ENCODE peak calls at places on chromosomes 2 and 18, in nine cellular contexts. F is Peyer's patch; C is CD4-positive, alpha-beta T cell; V is kidney epithelial cell; O is neural progenitor cell; N is nephron progenitor cell; I is activated CD8-positive, alpha-beta T cell treated with anti-CD3 and anti-CD28 coated beads for 36 hours; W is esophagus muscularis mucosa; Z is ascending aorta. T is an unnamed sample.

GRCh38 chr18:12092398-12093229 is 1.0 kb upstream of the ANKRD62 start:
- DNase-seq in F (no peak), C (no peak), V (no peak), O (peak; percentile 72), N (peak; percentile 22), I (no peak), W (no peak), Z (no peak), T (no peak)

GRCh38 chr18:53534203-53534602 is 690.3 kb downstream of the MBD2 start:
- DNase-seq in F (no peak), C (no peak), V (no peak), O (no peak), N (no peak), I (no peak), W (no peak), Z (no peak), T (no peak)

GRCh38 chr2:206915136-206915535 is 24.2 kb upstream of the CPO start:
- DNase-seq in F (no peak), C (no peak), V (peak; percentile 93), O (no peak), N (no peak), I (peak; percentile 19), W (no peak), Z (no peak), T (no peak)

GRCh38 chr2:48592067-48592466 is 25.6 kb upstream of the GTF2A1L start:
- DNase-seq in F (no peak), C (no peak), V (no peak), O (no peak), N (no peak), I (no peak), W (no peak), Z (no peak), T (no peak)

GRCh38 chr2:220512419-220512818 is 885.0 kb downstream of the SLC4A3 start:
- DNase-seq in F (no peak), C (no peak), V (no peak), O (no peak), N (no peak), I (no peak), W (no peak), Z (no peak), T (no peak)

GRCh38 chr2:121248766-121249343 is 36.1 kb downstream of the TFCP2L1 start:
- DNase-seq in F (no peak), C (no peak), V (no peak), O (no peak), N (no peak), I (no peak), W (no peak), Z (no peak), T (no peak)

GRCh38 chr2:27640722-27641245 is 11.9 kb downstream of the GPN1 start:
- DNase-seq in F (no peak), C (no peak), V (no peak), O (no peak), N (no peak), I (no peak), W (no peak), Z (no peak), T (no peak)

GRCh38 chr18:2723207-2723606 is 67.7 kb downstream of the SMCHD1 start:
- DNase-seq in F (no peak), C (no peak), V (no peak), O (no peak), N (no peak), I (no peak), W (no peak), Z (no peak), T (no peak)

GRCh38 chr2:181886192-181886591 is 5.3 kb upstream of the ITPRID2 start:
- DNase-seq in F (no peak), C (no peak), V (no peak), O (no peak), N (no peak), I (no peak), W (no peak), Z (no peak), T (no peak)

GRCh38 chr2:223097888-223098383 is 45.9 kb downstream of the KCNE4 start:
- DNase-seq in F (no peak), C (no peak), V (no peak), O (no peak), N (no peak), I (no peak), W (no peak), Z (no peak), T (no peak)

GRCh38 chr18:8933714-8934284 is 168.7 kb upstream of the NDUFV2 start:
- DNase-seq in F (no peak), C (no peak), V (no peak), O (no peak), N (no peak), I (no peak), W (no peak), Z (no peak), T (no peak)

GRCh38 chr2:105087273-105087672 is 49.4 kb downstream of the MRPS9 start:
- DNase-seq in F (no peak), C (no peak), V (no peak), O (no peak), N (no peak), I (no peak), W (no peak), Z (no peak), T (no peak)

GRCh38 chr2:54767921-54768320 is 44.5 kb downstream of the EML6 start:
- DNase-seq in F (no peak), C (no peak), V (peak; percentile 32), O (no peak), N (no peak), I (no peak), W (no peak), Z (no peak), T (no peak)

GRCh38 chr2:203772766-203773165 is 66.3 kb downstream of the CD28 start:
- DNase-seq in F (no peak), C (no peak), V (no peak), O (no peak), N (no peak), I (no peak), W (no peak), Z (no peak), T (no peak)

GRCh38 chr18:45806226-45806625 is 19.2 kb upstream of the SIGLEC15 start:
- DNase-seq in F (no peak), C (no peak), V (no peak), O (no peak), N (no peak), I (no peak), W (no peak), Z (no peak), T (no peak)

GRCh38 chr18:34837769-34838194 is 127.7 kb downstream of the DTNA start:
- DNase-seq in F (no peak), C (no peak), V (no peak), O (no peak), N (no peak), I (no peak), W (no peak), Z (no peak), T (no peak)

GRCh38 chr2:112204411-112204810 is 50.4 kb downstream of the ZC3H8 start:
- DNase-seq in F (no peak), C (no peak), V (no peak), O (peak; percentile 10), N (no peak), I (no peak), W (no peak), Z (no peak), T (no peak)

GRCh38 chr2:237600205-237600846 is 9.8 kb upstream of the RAB17 start:
- DNase-seq in F (no peak), C (no peak), V (no peak), O (no peak), N (no peak), I (no peak), W (no peak), Z (peak; percentile 53), T (no peak)

DNA sequence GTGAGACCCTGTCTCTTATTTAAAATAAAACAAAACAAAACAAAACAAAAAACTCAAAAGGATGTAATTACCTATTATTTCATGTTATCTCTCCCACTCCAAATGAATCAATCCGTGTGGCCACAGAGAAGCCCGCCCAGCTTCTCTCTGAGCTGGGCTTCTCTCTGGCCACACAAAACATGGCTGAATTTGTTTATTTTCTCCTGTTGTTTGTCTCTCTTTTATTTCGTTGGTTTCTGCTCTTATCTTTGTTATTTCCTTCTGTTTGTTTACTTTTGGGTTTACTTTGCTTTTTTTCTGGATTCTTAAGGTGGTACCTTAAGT is 1.5 kb upstream of the TRABD2A start:
- DNase-seq in F (no peak), C (no peak), V (no peak), O (no peak), N (no peak), I (no peak), W (no peak), Z (no peak), T (no peak)
- TF ChIP-seq CTCF in F (no peak), C (peak; percentile 41), V (no peak), O (no peak), N (no peak), I (peak; percentile 40), W (no peak), Z (no peak), T (no peak)

GRCh38 chr18:48022531-48023330 is 92.3 kb upstream of the SMAD2 start:
- DNase-seq in F (no peak), C (no peak), V (no peak), O (peak; percentile 91), N (no peak), I (peak; percentile 12), W (no peak), Z (no peak), T (no peak)
- TF ChIP-seq CTCF in F (peak; percentile 69), C (peak; percentile 56), V (peak; percentile 51), O (peak; percentile 75), N (peak; percentile 43), I (peak; percentile 70), W (peak; percentile 45), Z (peak; percentile 58), T (no peak)

DNA sequence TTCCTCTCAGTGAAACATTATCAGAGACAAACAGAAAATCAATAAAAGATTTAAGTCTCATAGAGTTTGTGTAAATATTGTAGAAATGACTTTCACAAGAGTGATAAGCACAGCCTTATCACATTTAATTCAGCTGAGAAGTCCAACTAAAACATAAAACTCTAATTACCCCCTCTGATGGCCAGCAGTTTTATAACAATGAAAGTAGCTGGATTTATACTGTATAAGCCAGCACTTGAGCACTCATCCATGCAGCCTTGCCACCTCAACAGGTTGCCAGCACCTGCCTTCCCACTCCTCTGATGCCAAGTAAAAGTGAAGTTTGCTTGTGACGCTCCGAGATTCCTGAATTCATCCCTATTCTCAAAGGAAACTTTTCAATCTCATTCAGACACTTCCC is 103.0 kb upstream of the STK39 start:
- DNase-seq in F (no peak), C (no peak), V (no peak), O (no peak), N (no peak), I (no peak), W (no peak), Z (no peak), T (no peak)
- TF ChIP-seq CTCF in F (peak; percentile 26), C (no peak), V (peak; percentile 10), O (no peak), N (no peak), I (no peak), W (no peak), Z (no peak), T (no peak)

DNA sequence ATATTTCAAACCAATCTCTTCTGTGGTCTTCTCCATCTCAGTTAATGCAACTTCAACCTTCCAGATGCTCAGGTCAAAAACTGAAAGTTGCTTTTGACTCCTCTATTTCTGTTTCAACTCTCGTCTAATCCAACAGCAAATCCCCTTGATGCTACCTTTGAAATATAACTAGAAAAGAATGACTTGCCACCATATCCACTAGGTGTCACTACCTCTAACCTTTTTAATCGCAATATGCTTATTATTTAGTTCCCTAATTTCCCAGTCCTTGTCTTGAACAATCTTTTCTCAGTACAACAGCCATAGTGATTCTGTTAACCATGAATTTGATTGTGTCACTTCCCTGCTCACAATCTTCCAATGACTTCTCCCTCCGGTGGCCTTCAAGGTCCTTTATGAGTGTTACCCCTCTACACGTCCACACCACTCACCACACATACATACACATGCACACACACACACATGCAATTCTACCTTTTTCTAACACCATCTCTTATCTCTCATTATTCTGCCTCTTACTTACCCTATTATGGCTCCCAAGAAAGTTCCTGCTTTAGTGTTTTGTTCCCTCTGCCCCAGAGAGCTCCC is 245.5 kb upstream of the KCNJ3 start:
- DNase-seq in F (no peak), C (no peak), V (peak; percentile 7), O (no peak), N (no peak), I (no peak), W (no peak), Z (no peak), T (no peak)
- TF ChIP-seq CTCF in F (peak; percentile 43), C (no peak), V (peak; percentile 48), O (peak; percentile 56), N (no peak), I (peak; percentile 27), W (peak; percentile 15), Z (peak; percentile 54), T (no peak)